ENCODE peak calls at places on chromosomes 4 and X, in four cellular contexts. J is GM12891, T is HL-60, H is K562. I is an unnamed sample.

GRCh38 chr4:121686265-121686664 is 10.5 kb downstream of the ANXA5 start:
- DNase-seq in J (no peak), T (no peak), H (no peak), I (no peak)

GRCh38 chrX:43448688-43449087 is 207.4 kb upstream of the MAOA start:
- DNase-seq in J (no peak), T (no peak), H (no peak), I (no peak)

GRCh38 chr4:44150091-44150576 is 298.5 kb downstream of the KCTD8 start:
- DNase-seq in J (no peak), T (no peak), H (no peak), I (no peak)

GRCh38 chr4:149896428-149896827 is 80.8 kb upstream of the IQCM start:
- DNase-seq in H (no peak), T (no peak), J (no peak), I (no peak)

GRCh38 chrX:149630681-149631292 is 805 bp downstream of the TMEM185A start:
- DNase-seq in T (no peak), J (no peak), H (no peak), I (no peak)

GRCh38 chr4:140095694-140096482 is 58.1 kb downstream of the MAML3 start:
- DNase-seq in H (no peak), J (no peak), T (no peak), I (no peak)

GRCh38 chr4:174214102-174214878 is 69.2 kb downstream of the FBXO8 start:
- DNase-seq in H (no peak), J (no peak), T (no peak), I (no peak)

GRCh38 chr4:176642472-176642871 is 150.2 kb downstream of the VEGFC start:
- DNase-seq in H (no peak), J (no peak), T (no peak), I (no peak)

GRCh38 chr4:102616661-102617060 is 115.5 kb downstream of the NFKB1 start:
- DNase-seq in J (no peak), T (no peak), H (no peak), I (no peak)

GRCh38 chrX:22192419-22193086 is 80.2 kb upstream of the CBLL2 start:
- DNase-seq in J (peak), T (peak), H (peak), I (peak)

GRCh38 chrX:9657590-9658256 is 107.9 kb downstream of the GPR143 start:
- DNase-seq in T (no peak), J (no peak), H (no peak), I (no peak)

GRCh38 chr4:147110473-147110872 is 164.8 kb upstream of the TTC29 start:
- DNase-seq in T (no peak), J (no peak), H (no peak), I (no peak)

GRCh38 chrX:119236599-119237525 is 777 bp downstream of the PGRMC1 start:
- DNase-seq in J (no peak), T (no peak), H (peak), I (no peak)

GRCh38 chrX:129462707-129463106 is 60.6 kb downstream of the SMARCA1 start:
- DNase-seq in H (no peak), J (no peak), T (no peak), I (no peak)

GRCh38 chr4:98657531-98658286 is 702 bp downstream of the TSPAN5 start:
- DNase-seq in J (no peak), T (no peak), H (peak), I (no peak)

GRCh38 chrX:13506574-13506973 is 62.8 kb upstream of the EGFL6 start:
- DNase-seq in J (peak), H (peak), T (no peak), I (no peak)

GRCh38 chr4:71187399-71188196 is 151.2 kb upstream of the SLC4A4 start:
- DNase-seq in T (no peak), H (no peak), J (no peak), I (no peak)

GRCh38 chr4:42636591-42636990 is 20.3 kb downstream of the ATP8A1 start:
- DNase-seq in T (no peak), J (no peak), H (no peak), I (no peak)

GRCh38 chr4:164955107-164955805 is 22.2 kb downstream of the TRIM61 start:
- DNase-seq in T (no peak), H (no peak), J (no peak), I (no peak)

GRCh38 chr4:164959896-164960295 is 17.6 kb downstream of the TRIM61 start:
- DNase-seq in T (no peak), J (no peak), H (no peak), I (no peak)

GRCh38 chr4:164952551-164952950 is 24.9 kb downstream of the TRIM61 start:
- DNase-seq in J (no peak), T (no peak), H (no peak), I (no peak)

DNA sequence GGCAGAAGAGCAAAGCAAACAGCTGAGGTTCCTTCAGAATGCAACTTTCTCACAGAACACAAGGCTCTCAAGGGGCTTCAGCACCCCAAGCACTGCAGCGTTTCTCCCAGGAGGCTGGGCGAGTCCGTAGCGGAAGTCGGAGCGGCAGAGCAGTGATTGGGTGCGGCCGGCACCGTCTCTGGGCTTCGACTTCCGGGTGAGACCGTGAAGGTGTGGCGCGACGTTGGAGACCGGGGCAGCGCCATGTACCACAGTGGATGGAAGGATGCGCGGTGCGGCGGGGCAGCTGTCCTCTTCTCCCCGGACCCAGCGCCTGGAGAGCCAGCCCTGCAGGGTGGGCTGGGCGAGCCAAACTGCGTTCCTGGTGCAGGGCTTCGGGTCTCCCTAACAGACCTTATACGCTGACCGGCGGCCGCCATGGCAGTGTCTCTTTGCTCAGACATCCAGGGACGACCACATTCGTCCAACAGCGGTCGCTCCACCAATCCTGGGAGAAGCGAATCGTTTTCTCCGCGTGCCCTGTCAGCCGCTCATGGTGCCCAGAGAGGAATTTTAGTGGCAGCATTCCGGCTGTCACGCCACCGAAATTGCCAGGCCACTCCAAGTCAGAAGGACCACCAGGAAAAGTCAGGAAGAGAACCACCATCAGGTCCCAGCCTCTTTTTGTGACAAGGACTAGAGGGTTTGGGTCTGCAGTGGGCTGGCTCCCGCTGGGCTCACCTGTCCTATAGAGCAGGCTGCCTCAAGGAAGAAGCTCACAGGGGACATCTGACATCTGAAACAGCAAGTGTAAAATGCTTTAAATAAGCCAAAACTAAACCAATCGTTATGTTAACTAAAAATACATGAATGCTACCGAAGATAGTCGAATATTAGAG is 20.5 kb downstream of the TRIM61 start:
- DNase-seq in T (peak), H (peak), J (peak), I (peak)
- TF ChIP-seq SPI1 in T (no peak), H (no peak), J (peak), I (no peak)

DNA sequence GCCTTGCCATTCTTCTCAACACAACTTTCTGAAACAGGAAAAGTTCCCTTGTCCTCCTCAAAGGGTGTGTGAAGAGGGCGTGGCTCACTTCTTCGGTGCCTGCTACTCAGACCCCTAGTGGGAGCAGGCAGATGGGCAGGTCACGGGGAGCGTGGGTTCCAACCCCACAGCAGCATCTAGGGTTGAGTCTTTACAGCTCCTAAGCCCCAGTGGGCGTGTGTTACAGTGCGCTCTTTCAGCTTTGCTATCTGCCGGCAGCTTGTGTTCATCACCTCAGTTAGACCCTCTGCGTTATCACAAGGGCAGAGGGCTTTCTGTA is 57.5 kb upstream of the KLF3 start:
- DNase-seq in H (peak), T (no peak), J (no peak), I (no peak)
- TF ChIP-seq SPI1 in H (no peak), T (no peak), J (no peak), I (no peak)

GRCh38 chr4:28350485-28350884 is 1489.8 kb downstream of the STIM2 start:
- DNase-seq in H (no peak), J (no peak), T (no peak), I (no peak)

GRCh38 chr4:28357985-28358384 is 1497.3 kb downstream of the STIM2 start:
- DNase-seq in H (no peak), J (no peak), T (no peak), I (no peak)

GRCh38 chr4:28360681-28361080 is 1500.0 kb downstream of the STIM2 start:
- DNase-seq in H (no peak), T (no peak), J (no peak), I (no peak)

GRCh38 chr4:28351826-28352225 is 1491.2 kb downstream of the STIM2 start:
- DNase-seq in T (no peak), J (no peak), H (no peak), I (no peak)

DNA sequence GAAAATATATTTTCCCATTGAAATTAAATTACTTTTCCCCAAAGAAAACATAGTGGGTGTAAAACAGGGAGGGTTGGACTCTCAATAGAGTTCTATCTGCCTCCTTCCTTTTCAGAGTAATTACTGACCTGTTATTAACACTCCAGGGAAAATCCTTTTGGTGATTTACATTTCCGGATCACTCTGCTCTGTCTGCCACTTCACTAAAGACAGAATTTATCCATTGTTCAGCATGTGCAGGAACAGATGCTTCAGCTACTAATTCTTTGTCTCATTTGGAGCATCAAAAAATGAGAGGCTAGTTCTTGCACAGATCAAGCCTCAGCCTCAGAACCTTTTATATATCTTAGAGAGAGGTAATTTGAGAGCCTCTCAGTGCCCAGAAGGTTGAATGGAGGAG is 1494.2 kb downstream of the STIM2 start:
- DNase-seq in T (no peak), H (no peak), J (no peak), I (no peak)
- TF ChIP-seq SPI1 in T (no peak), H (no peak), J (no peak), I (no peak)

GRCh38 chr4:47899639-47900038 is 14.7 kb downstream of the NFXL1 start:
- DNase-seq in T (no peak), J (no peak), H (no peak), I (no peak)
- TF ChIP-seq SPI1 in T (no peak), J (no peak), H (no peak), I (no peak)